ENCODE peak calls at places on chromosomes 11 and 22, in four cellular contexts. One of them, this sample, is unnamed.
A peak's percentile ranks its signal among the peaks of the same experiment; 100 is the strongest.

GRCh38 chr11:125227151-125227550 is 62.6 kb downstream of the PKNOX2 start:
- DNase-seq in activated CD8-positive, alpha-beta memory T cell treated with anti-CD3 and anti-CD28 coated beads, Interleukin-2, amount 10 ng/mL, durations not matched to agents 7 days and 5 days: no peak
- DNase-seq in posterior cingulate gyrus: no peak
- DNase-seq in DMS153: no peak
- DNase-seq in this sample: no peak

GRCh38 chr11:133425245-133425644 is 107.1 kb downstream of the OPCML start:
- DNase-seq in activated CD8-positive, alpha-beta memory T cell treated with anti-CD3 and anti-CD28 coated beads, Interleukin-2, amount 10 ng/mL, durations not matched to agents 7 days and 5 days: no peak
- DNase-seq in posterior cingulate gyrus: no peak
- DNase-seq in DMS153: no peak
- DNase-seq in this sample: no peak

GRCh38 chr11:118186346-118187107 is 10.1 kb upstream of the SCN2B start:
- DNase-seq in activated CD8-positive, alpha-beta memory T cell treated with anti-CD3 and anti-CD28 coated beads, Interleukin-2, amount 10 ng/mL, durations not matched to agents 7 days and 5 days: no peak
- DNase-seq in posterior cingulate gyrus: no peak
- DNase-seq in DMS153: no peak
- DNase-seq in this sample: no peak

GRCh38 chr22:48391171-48391711 is 1436.4 kb downstream of the BRD1 start:
- DNase-seq in activated CD8-positive, alpha-beta memory T cell treated with anti-CD3 and anti-CD28 coated beads, Interleukin-2, amount 10 ng/mL, durations not matched to agents 7 days and 5 days: no peak
- DNase-seq in posterior cingulate gyrus: no peak
- DNase-seq in DMS153: no peak
- DNase-seq in this sample: peak; percentile 70

GRCh38 chr11:12079726-12080556 is 30.4 kb upstream of the MICAL2 start:
- DNase-seq in activated CD8-positive, alpha-beta memory T cell treated with anti-CD3 and anti-CD28 coated beads, Interleukin-2, amount 10 ng/mL, durations not matched to agents 7 days and 5 days: no peak
- DNase-seq in posterior cingulate gyrus: no peak
- DNase-seq in DMS153: no peak
- DNase-seq in this sample: no peak

GRCh38 chr11:75734491-75735180 is 17.0 kb downstream of the MOGAT2 start:
- DNase-seq in activated CD8-positive, alpha-beta memory T cell treated with anti-CD3 and anti-CD28 coated beads, Interleukin-2, amount 10 ng/mL, durations not matched to agents 7 days and 5 days: no peak
- DNase-seq in posterior cingulate gyrus: no peak
- DNase-seq in DMS153: peak; percentile 64
- DNase-seq in this sample: no peak

GRCh38 chr11:112797072-112797471 is 164.1 kb upstream of the NCAM1 start:
- DNase-seq in activated CD8-positive, alpha-beta memory T cell treated with anti-CD3 and anti-CD28 coated beads, Interleukin-2, amount 10 ng/mL, durations not matched to agents 7 days and 5 days: no peak
- DNase-seq in posterior cingulate gyrus: no peak
- DNase-seq in DMS153: no peak
- DNase-seq in this sample: no peak

GRCh38 chr11:59144096-59144495 is 1.4 kb downstream of the FAM111A start:
- DNase-seq in activated CD8-positive, alpha-beta memory T cell treated with anti-CD3 and anti-CD28 coated beads, Interleukin-2, amount 10 ng/mL, durations not matched to agents 7 days and 5 days: no peak
- DNase-seq in posterior cingulate gyrus: no peak
- DNase-seq in DMS153: no peak
- DNase-seq in this sample: no peak

GRCh38 chr11:63769719-63770443 is 1.3 kb upstream of the ZFTA start:
- DNase-seq in activated CD8-positive, alpha-beta memory T cell treated with anti-CD3 and anti-CD28 coated beads, Interleukin-2, amount 10 ng/mL, durations not matched to agents 7 days and 5 days: no peak
- DNase-seq in posterior cingulate gyrus: peak; percentile 13
- DNase-seq in DMS153: no peak
- DNase-seq in this sample: no peak

GRCh38 chr11:42992594-42992993 is 319.2 kb upstream of the API5 start:
- DNase-seq in activated CD8-positive, alpha-beta memory T cell treated with anti-CD3 and anti-CD28 coated beads, Interleukin-2, amount 10 ng/mL, durations not matched to agents 7 days and 5 days: no peak
- DNase-seq in posterior cingulate gyrus: no peak
- DNase-seq in DMS153: no peak
- DNase-seq in this sample: no peak

GRCh38 chr22:49301398-49302149 is 526.1 kb downstream of the BRD1 start:
- DNase-seq in activated CD8-positive, alpha-beta memory T cell treated with anti-CD3 and anti-CD28 coated beads, Interleukin-2, amount 10 ng/mL, durations not matched to agents 7 days and 5 days: peak; percentile 16
- DNase-seq in posterior cingulate gyrus: no peak
- DNase-seq in DMS153: no peak
- DNase-seq in this sample: peak; percentile 83

GRCh38 chr11:119130662-119131061 is 9.3 kb downstream of the HINFP start:
- DNase-seq in activated CD8-positive, alpha-beta memory T cell treated with anti-CD3 and anti-CD28 coated beads, Interleukin-2, amount 10 ng/mL, durations not matched to agents 7 days and 5 days: no peak
- DNase-seq in posterior cingulate gyrus: no peak
- DNase-seq in DMS153: no peak
- DNase-seq in this sample: no peak

GRCh38 chr22:39554170-39554569 is 16.4 kb upstream of the CACNA1I start:
- DNase-seq in activated CD8-positive, alpha-beta memory T cell treated with anti-CD3 and anti-CD28 coated beads, Interleukin-2, amount 10 ng/mL, durations not matched to agents 7 days and 5 days: no peak
- DNase-seq in posterior cingulate gyrus: no peak
- DNase-seq in DMS153: no peak
- DNase-seq in this sample: no peak

This sample was measured in osteocyte.